ENCODE peak calls at places on chromosomes 1 and 21, in five cellular contexts. W is foreskin fibroblast; O is effector CD4-positive, alpha-beta T cell; T is astrocyte of the spinal cord; B is type B pancreatic cell. X is an unnamed sample.

GRCh38 chr1:26787706-26788514 is at the start of gene PIGV:
- DNase-seq in O (peak; percentile 81), B (peak; percentile 95), W (peak; percentile 77), T (peak; percentile 83), X (peak; percentile 62)

GRCh38 chr1:224116131-224116530 is 2.2 kb downstream of the FBXO28 start:
- DNase-seq in T (peak; percentile 72), B (no peak), O (no peak), W (peak; percentile 21), X (peak; percentile 64)

GRCh38 chr1:243944429-243945160 is 94.6 kb upstream of the AKT3 start:
- DNase-seq in T (peak; percentile 41), W (no peak), B (no peak), O (no peak), X (no peak)

GRCh38 chr1:201773764-201774163 is 55.2 kb upstream of the IPO9 start:
- DNase-seq in W (no peak), T (no peak), O (no peak), B (no peak), X (no peak)

GRCh38 chr21:38878394-38879179 is 72.9 kb downstream of the ETS2 start:
- DNase-seq in O (no peak), W (no peak), B (no peak), T (no peak), X (no peak)

GRCh38 chr21:46218906-46219590 is 9.5 kb downstream of the LSS start:
- DNase-seq in T (no peak), W (no peak), O (no peak), B (peak; percentile 59), X (no peak)

GRCh38 chr1:39409055-39409816 is 82.2 kb upstream of the BMP8A start:
- DNase-seq in T (peak; percentile 62), B (peak; percentile 73), O (no peak), W (peak; percentile 80), X (peak; percentile 32)

GRCh38 chr1:45172015-45172414 is 34.4 kb downstream of the ZSWIM5 start:
- DNase-seq in T (peak; percentile 15), W (no peak), B (no peak), O (no peak), X (peak; percentile 20)

GRCh38 chr1:41030872-41031616 is 9.5 kb upstream of the SLFNL1 start:
- DNase-seq in O (no peak), B (no peak), T (no peak), W (no peak), X (no peak)

GRCh38 chr1:41387667-41388091 is 26.4 kb downstream of the FOXO6 start:
- DNase-seq in W (peak; percentile 35), O (no peak), T (peak; percentile 39), B (no peak), X (peak; percentile 83)

GRCh38 chr1:167057297-167057688 is 32.9 kb downstream of the GPA33 start:
- DNase-seq in W (peak; percentile 11), B (no peak), T (peak; percentile 72), O (no peak), X (peak; percentile 77)

GRCh38 chr1:173257805-173258204 is 50.7 kb upstream of the TNFSF4 start:
- DNase-seq in B (no peak), W (no peak), O (no peak), T (no peak), X (no peak)

GRCh38 chr1:228281631-228282328 is 73.9 kb downstream of the OBSCN start:
- DNase-seq in W (no peak), O (no peak), B (no peak), T (no peak), X (no peak)

GRCh38 chr1:28447674-28448073 is 58.2 kb upstream of the RCC1 start:
- DNase-seq in W (no peak), B (no peak), O (no peak), T (no peak), X (no peak)

GRCh38 chr1:28950449-28950848 is 36.1 kb downstream of the EPB41 start:
- DNase-seq in B (no peak), W (no peak), O (no peak), T (no peak), X (no peak)

GRCh38 chr1:44049839-44050238 is 18.6 kb upstream of the SLC6A9 start:
- DNase-seq in O (no peak), W (peak; percentile 86), B (no peak), T (peak; percentile 95), X (no peak)

GRCh38 chr1:212651977-212652376 is 43.4 kb downstream of the ATF3 start:
- DNase-seq in B (no peak), O (no peak), W (no peak), T (no peak), X (no peak)

GRCh38 chr1:215023151-215023832 is 59.2 kb upstream of the KCNK2 start:
- DNase-seq in O (no peak), T (no peak), W (no peak), B (no peak), X (no peak)

GRCh38 chr21:46385846-46386725 is 62.1 kb downstream of the PCNT start:
- DNase-seq in O (no peak), T (no peak), W (peak; percentile 6), B (no peak), X (no peak)

GRCh38 chr1:46030876-46031660 is 101.4 kb downstream of the PIK3R3 start:
- DNase-seq in B (no peak), W (no peak), T (no peak), O (no peak), X (no peak)

GRCh38 chr1:198530964-198531363 is 9.5 kb downstream of the ATP6V1G3 start:
- DNase-seq in W (no peak), O (no peak), B (no peak), T (no peak), X (no peak)

GRCh38 chr1:201578008-201578888 is 39.3 kb downstream of the NAV1 start:
- DNase-seq in T (no peak), O (no peak), B (no peak), W (no peak), X (no peak)

GRCh38 chr1:77370161-77370560 is 88.3 kb downstream of the AK5 start:
- DNase-seq in T (peak; percentile 59), W (no peak), B (no peak), O (no peak), X (peak; percentile 51)

X was measured in H4.